ENCODE peak calls at places on chromosomes 13 and 19, in four cellular contexts. B, U, Z and I are unnamed samples.
A peak's percentile ranks its signal among the peaks of the same experiment; 100 is the strongest.

GRCh38 chr13:79352107-79352506 is 53.9 kb downstream of the RBM26 start:
- DNase-seq in B (no peak), Z (no peak), U (no peak), I (no peak)

GRCh38 chr13:91716436-91717065 is 318.1 kb downstream of the GPC5 start:
- DNase-seq in B (no peak), U (no peak), Z (no peak), I (no peak)

GRCh38 chr19:51131780-51132680 is 7.3 kb downstream of the SIGLEC9 start:
- DNase-seq in Z (no peak), U (no peak), B (no peak), I (peak; percentile 99)

GRCh38 chr13:43054803-43055802 is 31.7 kb downstream of the DNAJC15 start:
- DNase-seq in U (peak; percentile 9), Z (peak; percentile 84), B (no peak), I (peak; percentile 98)

GRCh38 chr13:86572115-86572514 is 772.9 kb upstream of the SLITRK6 start:
- DNase-seq in Z (peak; percentile 65), U (no peak), B (no peak), I (peak; percentile 49)

GRCh38 chr13:42494157-42494556 is 79.8 kb upstream of the TNFSF11 start:
- DNase-seq in B (no peak), U (no peak), Z (no peak), I (peak; percentile 36)

GRCh38 chr13:75482070-75482819 is at the start of gene TBC1D4:
- DNase-seq in Z (peak; percentile 82), U (peak; percentile 39), B (no peak), I (peak; percentile 91)

GRCh38 chr19:40461669-40462221 is 3.8 kb downstream of the BLVRB start:
- DNase-seq in U (no peak), B (no peak), Z (no peak), I (no peak)

GRCh38 chr13:80054806-80055205 is 286.1 kb downstream of the SPRY2 start:
- DNase-seq in B (no peak), U (no peak), Z (peak; percentile 35), I (no peak)

GRCh38 chr19:48325265-48325910 is at the start of gene EMP3:
- DNase-seq in U (peak; percentile 86), Z (peak; percentile 87), B (peak; percentile 73), I (peak; percentile 92)